ENCODE peak calls at places on chromosome 6, in five cellular contexts. A is endothelial cell, O is astrocyte of the cerebellum, J is heart left ventricle, B is PC-3. E is an unnamed sample.

GRCh38 chr6:156396068-156396771 is 381.0 kb upstream of the ARID1B start:
- DNase-seq in A (no peak), O (no peak), J (no peak), B (no peak), E (no peak)

GRCh38 chr6:37824170-37824569 is 4.6 kb downstream of the ZFAND3 start:
- DNase-seq in A (no peak), O (no peak), J (no peak), B (no peak), E (no peak)

GRCh38 chr6:54473328-54473727 is 165.1 kb downstream of the TINAG start:
- DNase-seq in A (no peak), O (no peak), J (no peak), B (peak; percentile 89), E (no peak)

GRCh38 chr6:120872262-120872578 is 462.1 kb downstream of the TBC1D32 start:
- DNase-seq in A (no peak), O (no peak), J (no peak), B (no peak), E (no peak)

GRCh38 chr6:113137411-113137810 is 719.7 kb upstream of the MARCKS start:
- DNase-seq in A (peak; percentile 72), O (peak; percentile 33), J (peak; percentile 54), B (no peak), E (no peak)

GRCh38 chr6:151091571-151091970 is 148.2 kb upstream of the AKAP12 start:
- DNase-seq in A (no peak), O (no peak), J (no peak), B (peak; percentile 76), E (no peak)

GRCh38 chr6:41359617-41360313 is 24.4 kb downstream of the NCR2 start:
- DNase-seq in A (no peak), O (no peak), J (no peak), B (no peak), E (no peak)

GRCh38 chr6:170024940-170025339 is 265.9 kb downstream of the DLL1 start:
- DNase-seq in A (no peak), O (peak; percentile 16), J (no peak), B (peak; percentile 2), E (no peak)

GRCh38 chr6:108896111-108896661 is 48.0 kb downstream of the ARMC2 start:
- DNase-seq in A (no peak), O (peak; percentile 91), J (no peak), B (peak; percentile 38), E (no peak)

GRCh38 chr6:125314019-125314581 is 12.3 kb upstream of the HDDC2 start:
- DNase-seq in A (peak; percentile 70), O (peak; percentile 52), J (peak; percentile 72), B (peak; percentile 62), E (no peak)

GRCh38 chr6:151325075-151326050 is 66.0 kb downstream of the ZBTB2 start:
- DNase-seq in A (peak; percentile 26), O (no peak), J (peak; percentile 74), B (peak; percentile 68), E (no peak)

GRCh38 chr6:83539678-83540077 is 27.3 kb downstream of the PRSS35 start:
- DNase-seq in A (no peak), O (no peak), J (no peak), B (no peak), E (no peak)

GRCh38 chr6:138765896-138766487 is 7.6 kb upstream of the CCDC28A start:
- DNase-seq in A (no peak), O (peak; percentile 39), J (no peak), B (peak; percentile 66), E (no peak)

GRCh38 chr6:41424370-41425058 is 89.1 kb downstream of the NCR2 start:
- DNase-seq in A (peak; percentile 92), O (peak; percentile 69), J (no peak), B (peak; percentile 89), E (no peak)

GRCh38 chr6:6556162-6556737 is 32.3 kb upstream of the LY86 start:
- DNase-seq in A (no peak), O (no peak), J (no peak), B (no peak), E (no peak)

GRCh38 chr6:29005183-29005885 is at the start of gene ZNF311:
- DNase-seq in A (peak; percentile 15), O (no peak), J (no peak), B (peak; percentile 42), E (no peak)

GRCh38 chr6:44105146-44105545 is 22.1 kb downstream of the MRPL14 start:
- DNase-seq in A (no peak), O (no peak), J (no peak), B (no peak), E (no peak)

GRCh38 chr6:129672883-129673631 is 36.9 kb downstream of the ARHGAP18 start:
- DNase-seq in A (no peak), O (peak; percentile 56), J (no peak), B (peak; percentile 83), E (no peak)

DNA sequence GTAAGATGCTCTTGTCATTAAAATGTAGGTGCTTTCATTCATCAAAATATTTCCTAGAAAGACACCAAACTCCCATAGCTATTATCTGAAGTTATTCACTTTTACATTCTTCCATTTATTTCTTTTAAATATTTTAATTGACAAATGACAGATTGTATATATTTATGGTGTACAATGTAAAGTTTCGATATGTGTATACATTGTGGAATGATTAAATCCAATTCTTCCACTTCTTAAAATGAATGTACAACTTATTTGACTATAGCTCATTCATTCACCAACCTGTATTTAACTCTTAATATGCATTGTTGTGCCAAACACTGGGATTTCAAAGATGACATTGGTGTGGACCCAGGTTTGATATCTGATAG is 41.0 kb downstream of the CCN2 start:
- DNase-seq in A (no peak), O (no peak), J (no peak), B (no peak), E (no peak)
- TF ChIP-seq CTCF in A (peak; percentile 35), O (no peak), J (no peak), B (no peak), E (no peak)

GRCh38 chr6:75504902-75505233 is 11.3 kb upstream of the FILIP1 start:
- DNase-seq in A (no peak), O (no peak), J (no peak), B (no peak), E (no peak)
- TF ChIP-seq CTCF in A (no peak), O (peak; percentile 15), J (peak; percentile 68), B (peak; percentile 29), E (peak; percentile 5)

DNA sequence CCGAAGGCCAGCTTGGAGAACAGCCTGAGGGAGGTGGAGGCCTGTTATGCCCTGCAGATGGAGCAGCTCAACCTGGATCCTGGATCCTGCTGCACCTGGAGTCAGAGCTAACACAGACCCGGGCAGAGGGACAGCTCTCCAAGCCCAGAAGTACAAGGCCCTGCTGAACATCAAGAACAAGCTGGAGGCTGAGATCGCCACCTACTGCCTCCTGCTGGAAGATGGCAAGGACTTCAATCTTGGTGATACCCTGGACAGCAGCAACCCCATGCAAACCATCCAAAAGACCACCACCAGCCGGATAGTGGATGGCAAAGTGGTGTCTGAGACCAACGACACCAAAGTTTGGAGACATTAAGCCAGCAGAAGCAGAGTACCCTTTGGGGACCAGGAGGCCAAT is 223.5 kb upstream of the ID4 start:
- DNase-seq in A (no peak), O (no peak), J (no peak), B (peak; percentile 9), E (no peak)
- TF ChIP-seq CTCF in A (no peak), O (no peak), J (no peak), B (no peak), E (no peak)

GRCh38 chr6:11486959-11487358 is 50.6 kb upstream of the TMEM170B start:
- DNase-seq in A (no peak), O (no peak), J (no peak), B (no peak), E (no peak)
- TF ChIP-seq CTCF in A (no peak), O (no peak), J (no peak), B (no peak), E (no peak)

GRCh38 chr6:55954436-55954835 is 79.0 kb upstream of the BMP5 start:
- DNase-seq in A (no peak), O (no peak), J (no peak), B (no peak), E (no peak)

GRCh38 chr6:55950071-55950814 is 74.9 kb upstream of the BMP5 start:
- DNase-seq in A (no peak), O (no peak), J (peak; percentile 45), B (no peak), E (no peak)

GRCh38 chr6:55957961-55958422 is 82.6 kb upstream of the BMP5 start:
- DNase-seq in A (no peak), O (no peak), J (no peak), B (no peak), E (no peak)

GRCh38 chr6:55955684-55956083 is 80.3 kb upstream of the BMP5 start:
- DNase-seq in A (no peak), O (no peak), J (no peak), B (peak; percentile 24), E (no peak)

DNA sequence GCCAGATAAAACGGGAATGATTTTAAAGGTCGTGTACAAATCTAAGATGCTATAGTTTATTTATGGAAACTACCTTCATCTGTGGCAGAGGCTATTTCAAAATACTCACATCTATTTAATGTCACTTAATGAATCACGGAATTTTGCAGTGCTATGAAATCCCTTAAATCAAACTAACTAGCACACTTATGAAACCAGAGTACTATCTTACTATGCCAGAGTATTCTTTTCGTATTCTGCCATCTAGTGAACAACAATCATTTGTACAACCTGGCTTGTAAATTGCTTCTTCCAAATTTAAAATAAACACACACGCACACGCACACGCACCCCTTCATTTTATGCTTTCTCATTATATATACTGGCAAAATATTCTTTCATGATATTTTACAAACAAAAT is 78.0 kb upstream of the BMP5 start:
- DNase-seq in A (no peak), O (no peak), J (no peak), B (peak; percentile 76), E (no peak)
- TF ChIP-seq CTCF in A (no peak), O (no peak), J (peak; percentile 53), B (peak; percentile 80), E (peak; percentile 33)

DNA sequence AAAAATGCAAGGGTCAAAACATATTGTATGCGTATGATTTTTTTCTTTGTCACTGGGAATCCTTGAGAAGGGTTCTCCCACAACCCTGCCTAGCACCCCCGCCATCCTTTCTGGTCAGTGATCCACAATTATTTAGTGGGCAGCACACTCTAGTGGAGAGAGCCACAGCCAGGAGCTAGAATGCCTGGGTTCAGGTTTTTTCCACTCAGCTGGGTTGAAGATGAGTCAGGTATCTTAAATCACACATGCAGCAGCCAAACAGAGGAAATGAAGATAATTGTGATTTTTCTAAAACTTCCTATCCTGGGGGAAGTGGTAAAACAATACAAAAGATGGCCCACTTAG is 243.1 kb downstream of the PKHD1 start:
- DNase-seq in A (peak; percentile 33), O (no peak), J (no peak), B (peak; percentile 61), E (no peak)
- TF ChIP-seq CTCF in A (no peak), O (no peak), J (no peak), B (peak; percentile 80), E (no peak)

GRCh38 chr6:484086-484728 is 92.7 kb downstream of the IRF4 start:
- DNase-seq in A (no peak), O (no peak), J (no peak), B (no peak), E (no peak)
- TF ChIP-seq CTCF in A (no peak), O (no peak), J (no peak), B (no peak), E (no peak)

GRCh38 chr6:104896914-104897313 is 37.2 kb upstream of the HACE1 start:
- DNase-seq in A (no peak), O (no peak), J (no peak), B (peak; percentile 19), E (no peak)
- TF ChIP-seq CTCF in A (peak; percentile 28), O (no peak), J (peak; percentile 24), B (peak; percentile 39), E (peak; percentile 29)

E was measured in D721Med.